ENCODE peak calls at places on chromosome 9, in seven cellular contexts. H is GM13976, C is upper lobe of left lung, G is HEK293T, A is RWPE1, J is uterus, B is HCEC 1CT. S is an unnamed sample.

GRCh38 chr9:35858428-35858827 is 11.8 kb downstream of the OR13J1 start:
- DNase-seq in H (no peak), C (no peak), G (no peak), A (no peak), J (no peak), B (no peak), S (no peak)

GRCh38 chr9:128891354-128892222 is 9.7 kb downstream of the LRRC8A start:
- DNase-seq in H (no peak), C (no peak), G (no peak), A (no peak), J (no peak), B (no peak), S (no peak)

GRCh38 chr9:99087462-99087861 is 17.5 kb upstream of the TGFBR1 start:
- DNase-seq in H (no peak), C (no peak), G (no peak), A (no peak), J (no peak), B (no peak), S (no peak)

GRCh38 chr9:111622626-111623025 is 8.5 kb upstream of the DNAJC25 start:
- DNase-seq in H (no peak), C (no peak), G (no peak), A (peak; percentile 68), J (no peak), B (peak; percentile 68), S (no peak)

GRCh38 chr9:89319015-89319905 is 960 bp downstream of the SECISBP2 start:
- DNase-seq in H (no peak), C (no peak), G (no peak), A (no peak), J (no peak), B (no peak), S (no peak)

GRCh38 chr9:112874006-112874405 is 16.7 kb downstream of the SLC46A2 start:
- DNase-seq in H (no peak), C (no peak), G (no peak), A (no peak), J (no peak), B (peak; percentile 37), S (no peak)

GRCh38 chr9:13705913-13706312 is 426.4 kb upstream of the MPDZ start:
- DNase-seq in H (no peak), C (no peak), G (no peak), A (no peak), J (peak; percentile 64), B (no peak), S (no peak)

GRCh38 chr9:71897573-71897972 is 13.4 kb downstream of the ABHD17B start:
- DNase-seq in H (peak; percentile 43), C (no peak), G (no peak), A (no peak), J (no peak), B (peak; percentile 38), S (no peak)

GRCh38 chr9:14423816-14424261 is 109.9 kb upstream of the NFIB start:
- DNase-seq in H (no peak), C (no peak), G (no peak), A (peak; percentile 8), J (no peak), B (peak; percentile 51), S (no peak)

GRCh38 chr9:112925058-112925641 is 34.5 kb upstream of the SLC46A2 start:
- DNase-seq in H (no peak), C (no peak), G (peak; percentile 41), A (peak; percentile 69), J (no peak), B (peak; percentile 11), S (peak; percentile 70)

GRCh38 chr9:126499005-126499910 is 114.5 kb upstream of the LMX1B start:
- DNase-seq in H (peak; percentile 79), C (peak; percentile 92), G (peak; percentile 46), A (peak; percentile 70), J (peak; percentile 36), B (peak; percentile 8), S (peak; percentile 57)

GRCh38 chr9:132637351-132637750 is 32.4 kb downstream of the DDX31 start:
- DNase-seq in H (no peak), C (no peak), G (no peak), A (no peak), J (no peak), B (no peak), S (no peak)

GRCh38 chr9:16515879-16516289 is 354.6 kb downstream of the BNC2 start:
- DNase-seq in H (no peak), C (no peak), G (no peak), A (no peak), J (no peak), B (peak; percentile 76), S (no peak)

GRCh38 chr9:36802171-36802920 is 229.7 kb downstream of the MELK start:
- DNase-seq in H (no peak), C (no peak), G (no peak), A (peak; percentile 34), J (no peak), B (peak; percentile 42), S (no peak)

GRCh38 chr9:116219686-116220085 is 66.1 kb downstream of the PAPPA start:
- DNase-seq in H (no peak), C (peak; percentile 15), G (no peak), A (no peak), J (no peak), B (no peak), S (no peak)

GRCh38 chr9:34123682-34124081 is 2.8 kb downstream of the DCAF12 start:
- DNase-seq in H (peak; percentile 53), C (no peak), G (no peak), A (no peak), J (no peak), B (no peak), S (no peak)

GRCh38 chr9:79812507-79813261 is 240.9 kb downstream of the TLE4 start:
- DNase-seq in H (no peak), C (no peak), G (no peak), A (no peak), J (no peak), B (no peak), S (no peak)

GRCh38 chr9:35700942-35701341 is 11.2 kb upstream of the TPM2 start:
- DNase-seq in H (no peak), C (no peak), G (no peak), A (no peak), J (no peak), B (no peak), S (no peak)

GRCh38 chr9:272251-273213 is 57.9 kb downstream of the DOCK8 start:
- DNase-seq in H (peak; percentile 73), C (no peak), G (no peak), A (no peak), J (peak; percentile 19), B (no peak), S (no peak)

GRCh38 chr9:128192601-128193371 is 1.4 kb upstream of the CIZ1 start:
- DNase-seq in H (peak; percentile 64), C (peak; percentile 91), G (peak; percentile 88), A (peak; percentile 94), J (peak; percentile 85), B (peak; percentile 86), S (peak; percentile 94)

GRCh38 chr9:122053056-122053455 is 40.1 kb downstream of the TTLL11 start:
- DNase-seq in H (no peak), C (no peak), G (no peak), A (no peak), J (no peak), B (no peak), S (no peak)

GRCh38 chr9:130395810-130396435 is 48.8 kb upstream of the ASS1 start:
- DNase-seq in H (no peak), C (peak; percentile 67), G (no peak), A (no peak), J (no peak), B (no peak), S (no peak)

GRCh38 chr9:90942555-90942954 is 140.9 kb downstream of the SYK start:
- DNase-seq in H (no peak), C (peak; percentile 20), G (no peak), A (peak; percentile 99), J (no peak), B (no peak), S (no peak)

GRCh38 chr9:117247271-117247670 is 167.6 kb downstream of the ASTN2 start:
- DNase-seq in H (peak; percentile 4), C (no peak), G (peak; percentile 36), A (peak; percentile 26), J (no peak), B (no peak), S (peak; percentile 67)

GRCh38 chr9:78025186-78025585 is 6.4 kb downstream of the GNAQ start:
- DNase-seq in H (no peak), C (no peak), G (no peak), A (no peak), J (no peak), B (no peak), S (no peak)

GRCh38 chr9:76310991-76311390 is 83.2 kb downstream of the RFK start:
- DNase-seq in H (no peak), C (no peak), G (no peak), A (no peak), J (no peak), B (no peak), S (no peak)

GRCh38 chr9:71752352-71752751 is 16.0 kb downstream of the CEMIP2 start:
- DNase-seq in H (no peak), C (no peak), G (no peak), A (no peak), J (no peak), B (no peak), S (no peak)

GRCh38 chr9:114396558-114397218 is 8.9 kb upstream of the AKNA start:
- DNase-seq in H (no peak), C (no peak), G (no peak), A (no peak), J (peak; percentile 81), B (no peak), S (no peak)

S was measured in T47D.